ENCODE peak calls at places on chromosomes 5 and 9, in six cellular contexts. Q, V, A, F, H and N are unnamed samples.

GRCh38 chr9:31597977-31598376 is 786.5 kb upstream of the ACO1 start:
- DNase-seq in F (no peak), Q (no peak), H (no peak), A (no peak), V (no peak), N (peak)

GRCh38 chr5:168706655-168707069 is 127.5 kb upstream of the PANK3 start:
- DNase-seq in H (peak), Q (peak), F (no peak), A (no peak), V (peak), N (peak)

GRCh38 chr5:123012321-123012720 is 24.2 kb downstream of the PPIC start:
- DNase-seq in V (no peak), F (no peak), A (no peak), H (no peak), Q (no peak), N (peak)

GRCh38 chr9:1659036-1659701 is 356.0 kb upstream of the SMARCA2 start:
- DNase-seq in F (no peak), A (no peak), Q (no peak), V (no peak), H (no peak), N (no peak)

GRCh38 chr5:141812512-141812911 is 65.7 kb downstream of the PCDH1 start:
- DNase-seq in Q (no peak), V (no peak), A (no peak), F (no peak), H (no peak), N (no peak)

GRCh38 chr9:106976772-106977171 is 113.8 kb downstream of the ZNF462 start:
- DNase-seq in F (no peak), H (no peak), Q (no peak), A (no peak), V (no peak), N (no peak)

GRCh38 chr5:129382921-129383672 is 77.0 kb upstream of the ADAMTS19 start:
- DNase-seq in Q (peak), H (no peak), A (no peak), F (no peak), V (no peak), N (peak)

GRCh38 chr5:173675287-173675996 is 59.0 kb upstream of the BOD1 start:
- DNase-seq in V (no peak), A (no peak), Q (no peak), H (no peak), F (no peak), N (no peak)

GRCh38 chr5:124623265-124623664 is 123.2 kb downstream of the ZNF608 start:
- DNase-seq in H (no peak), F (no peak), V (no peak), A (no peak), Q (no peak), N (no peak)

GRCh38 chr9:89498845-89499480 is 1.1 kb upstream of the SEMA4D start:
- DNase-seq in V (no peak), A (no peak), F (no peak), Q (no peak), H (no peak), N (no peak)

GRCh38 chr5:69188811-69189161 is 597 bp upstream of the CENPH start:
- DNase-seq in F (no peak), V (no peak), Q (no peak), A (no peak), H (no peak), N (no peak)

GRCh38 chr9:137028281-137029057 is 432 bp upstream of the ABCA2 start:
- DNase-seq in F (no peak), H (peak), V (peak), Q (peak), A (no peak), N (no peak)
- TF ChIP-seq CTCF in F (no peak), H (no peak), V (no peak), Q (peak), A (peak), N (peak)

DNA sequence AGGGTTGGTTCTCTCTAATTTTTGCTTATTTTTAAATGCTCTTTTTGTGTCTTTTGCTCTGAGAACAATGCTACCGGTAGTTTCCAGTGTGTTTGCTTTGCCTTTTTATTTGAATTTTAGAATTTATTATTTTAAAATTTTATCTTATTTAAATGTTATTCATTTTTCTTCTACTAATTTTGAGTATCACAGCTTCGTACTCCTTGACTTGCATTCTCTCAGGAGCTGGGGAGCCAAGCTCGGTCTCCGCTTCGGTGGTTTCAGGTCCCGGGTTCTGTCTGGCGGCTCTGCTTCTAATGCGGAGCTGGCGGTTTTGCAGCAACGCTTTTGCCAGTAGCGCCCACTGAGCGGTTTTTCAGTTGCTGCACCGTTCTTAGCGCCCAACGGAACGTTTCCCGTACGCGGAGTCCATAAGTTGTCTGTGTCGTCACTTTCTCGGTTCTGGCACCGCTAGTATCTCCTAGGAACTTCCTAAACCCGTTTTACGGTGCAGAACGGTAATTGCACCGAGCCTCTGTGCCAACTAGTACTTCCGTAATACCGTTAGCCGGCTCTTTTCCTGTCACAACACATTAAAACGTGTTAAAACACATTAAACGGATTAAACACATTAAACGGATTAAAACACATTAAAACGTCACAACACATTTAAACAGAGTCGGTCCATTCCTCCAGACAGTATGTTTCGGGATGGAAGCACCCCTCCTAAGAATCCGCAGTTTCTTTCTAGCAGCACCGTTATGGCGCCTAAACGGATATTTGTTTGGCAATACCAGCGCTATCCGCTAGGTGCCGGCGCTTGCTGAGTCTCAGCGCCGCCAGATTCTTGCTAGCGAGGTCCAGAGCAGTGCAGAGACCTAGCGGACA is 45.6 kb downstream of the ANXA2R start:
- DNase-seq in F (peak), H (peak), Q (peak), V (peak), A (peak), N (peak)
- H3K4me3 ChIP-seq in F (peak), H (peak), Q (peak), V (peak), A (peak), N (peak)

GRCh38 chr9:137243626-137244485 is 2.8 kb downstream of the TUBB4B start:
- DNase-seq in Q (no peak), H (no peak), V (no peak), F (no peak), A (no peak), N (no peak)
- TF ChIP-seq CTCF in Q (no peak), H (no peak), V (no peak), F (no peak), A (no peak), N (no peak)

GRCh38 chr5:102528600-102528999 is 29.8 kb upstream of the SLCO6A1 start:
- DNase-seq in Q (peak), A (no peak), H (no peak), V (peak), F (no peak), N (no peak)
- H3K4me3 ChIP-seq in Q (no peak), A (no peak), H (no peak), V (no peak), F (no peak), N (no peak)

DNA sequence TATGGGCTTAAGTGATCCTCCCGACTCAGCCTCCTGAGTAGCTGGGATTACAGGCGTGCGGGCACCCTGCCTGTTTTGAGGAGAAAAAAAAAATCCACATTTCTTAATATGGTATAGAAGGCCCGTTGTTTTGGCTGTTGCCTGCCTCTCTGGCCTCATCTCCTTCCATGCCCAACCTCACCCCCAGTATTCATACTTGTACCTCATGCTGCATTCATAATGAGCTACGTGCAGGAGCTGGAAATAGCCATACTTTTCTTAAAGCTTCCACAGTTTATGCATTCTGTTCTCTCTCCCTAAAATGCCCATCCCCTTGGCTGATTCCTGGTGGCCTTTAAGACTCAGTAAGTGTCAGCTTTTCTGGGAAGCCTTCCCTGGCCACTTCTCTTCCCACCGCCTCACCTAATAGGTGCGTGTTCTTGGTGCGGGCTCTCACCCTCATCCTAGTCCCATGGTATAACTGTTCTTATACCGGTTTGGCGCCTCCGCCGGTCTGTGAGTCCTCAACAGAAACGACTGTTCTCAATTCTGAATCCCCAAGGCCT is 2.1 kb upstream of the TPM2 start:
- DNase-seq in Q (no peak), H (no peak), A (no peak), V (peak), F (no peak), N (no peak)
- TF ChIP-seq CTCF in Q (no peak), H (no peak), A (no peak), V (peak), F (no peak), N (no peak)

GRCh38 chr9:35729101-35729500 is 2.9 kb downstream of the TLN1 start:
- DNase-seq in A (no peak), H (no peak), V (no peak), F (no peak), Q (no peak), N (no peak)

GRCh38 chr9:35732185-35733108 is at the start of the genes CREB3 and TLN1:
- DNase-seq in Q (peak), H (peak), V (peak), F (peak), A (peak), N (peak)

GRCh38 chr9:35731415-35732184 is 395 bp downstream of the TLN1 start:
- DNase-seq in A (peak), F (no peak), Q (no peak), V (no peak), H (no peak), N (no peak)

GRCh38 chr9:35729700-35730485 is 2.1 kb downstream of the TLN1 start:
- DNase-seq in F (no peak), V (peak), A (peak), H (peak), Q (peak), N (peak)

DNA sequence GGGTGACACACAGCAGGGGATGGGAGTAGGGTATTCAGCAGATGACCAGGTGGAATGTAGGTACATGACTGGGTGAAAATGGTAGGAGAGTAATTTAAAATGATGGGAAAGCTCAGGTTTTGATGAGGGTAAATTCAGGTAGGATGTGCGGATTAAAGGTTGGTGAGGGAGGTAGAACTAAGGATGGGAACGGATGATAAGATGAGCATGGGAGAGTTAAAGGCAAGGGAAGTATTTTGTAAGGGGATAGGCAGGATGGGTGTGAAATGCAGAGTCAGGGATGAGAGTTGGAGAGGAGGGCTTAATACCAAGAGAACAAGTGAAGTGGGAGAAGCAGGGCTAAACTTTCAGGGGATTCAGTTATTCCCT is 1.5 kb downstream of the TLN1 start:
- DNase-seq in H (no peak), A (no peak), V (no peak), F (no peak), Q (no peak), N (no peak)
- H3K4me3 ChIP-seq in H (peak), A (peak), V (peak), F (peak), Q (peak), N (peak)

DNA sequence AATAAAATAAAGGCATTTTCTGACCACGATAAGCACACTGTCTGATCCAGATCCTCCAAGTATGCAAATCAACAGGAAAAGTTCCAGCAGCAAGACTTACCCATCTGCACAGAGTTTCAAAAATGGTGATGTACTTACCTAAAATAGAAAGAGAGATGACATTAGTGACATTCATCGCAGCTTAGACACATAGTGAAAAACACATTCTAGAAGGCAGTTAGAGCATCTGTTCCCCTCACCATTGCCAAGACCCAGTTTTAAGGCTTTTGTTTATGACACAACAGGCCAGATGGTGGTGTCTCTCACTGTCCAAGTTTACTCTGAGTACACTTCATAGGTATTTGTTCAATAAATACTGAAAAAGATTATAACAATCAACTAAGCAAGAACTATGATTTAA is 207.7 kb downstream of the PDE4D start:
- DNase-seq in F (no peak), V (no peak), A (no peak), Q (peak), H (no peak), N (peak)
- TF ChIP-seq CTCF in F (no peak), V (no peak), A (no peak), Q (no peak), H (no peak), N (no peak)